ENCODE peak calls at places on chromosomes 4 and X, in ten cellular contexts. X is lower leg skin, H is fibroblast of the aortic adventitia, L is endodermal cell, I is fibroblast of pulmonary artery, Z is HFF-Myc, E is MM.1S, S is dorsolateral prefrontal cortex, J is brain microvascular endothelial cell, O is left lung. Q is an unnamed sample.

GRCh38 chr4:19982556-19982955 is 269.1 kb upstream of the SLIT2 start:
- DNase-seq in X (no peak), I (peak), L (no peak), E (no peak), Z (peak), H (peak), S (no peak), J (peak), O (no peak), Q (peak)

GRCh38 chr4:6938237-6938636 is 28.6 kb downstream of the TBC1D14 start:
- DNase-seq in O (peak), E (no peak), H (no peak), L (no peak), X (peak), I (peak), J (no peak), S (no peak), Z (no peak), Q (peak)

GRCh38 chr4:3285558-3286334 is 7.1 kb upstream of the RGS12 start:
- DNase-seq in Z (no peak), S (no peak), L (no peak), H (peak), O (peak), I (no peak), E (no peak), J (no peak), X (peak), Q (peak)

GRCh38 chr4:6549445-6549844 is 25.5 kb upstream of the MAN2B2 start:
- DNase-seq in L (peak), S (no peak), Z (no peak), J (no peak), I (no peak), H (no peak), O (no peak), X (no peak), E (no peak), Q (no peak)

GRCh38 chr4:98293089-98293887 is 32.1 kb downstream of the RAP1GDS1 start:
- DNase-seq in I (peak), L (no peak), J (peak), X (no peak), S (peak), E (no peak), Z (no peak), H (peak), O (no peak), Q (no peak)

GRCh38 chr4:153432971-153433752 is 33.0 kb upstream of the TMEM131L start:
- DNase-seq in J (peak), X (peak), I (peak), E (peak), O (peak), S (no peak), H (peak), Z (no peak), L (peak), Q (peak)

GRCh38 chrX:12946406-12946805 is 28.5 kb upstream of the TMSB4X start:
- DNase-seq in J (no peak), Z (no peak), I (no peak), X (no peak), O (no peak), L (peak), H (no peak), S (no peak), E (no peak), Q (peak)

GRCh38 chrX:149948001-149948400 is 9.7 kb upstream of the EOLA2 start:
- DNase-seq in H (no peak), E (no peak), S (no peak), L (peak), I (no peak), Z (no peak), O (no peak), X (no peak), J (no peak), Q (no peak)

GRCh38 chr4:103046416-103047290 is 27.1 kb upstream of the SLC9B1 start:
- DNase-seq in Z (no peak), L (peak), J (peak), I (peak), X (no peak), E (peak), O (no peak), H (peak), S (no peak), Q (peak)

GRCh38 chrX:98480606-98481005 is 1596.9 kb downstream of the RPA4 start:
- DNase-seq in X (no peak), L (no peak), J (no peak), I (no peak), S (no peak), H (no peak), O (no peak), E (no peak), Z (no peak), Q (no peak)

GRCh38 chr4:15262396-15262795 is 165.4 kb upstream of the C1QTNF7 start:
- DNase-seq in O (no peak), S (no peak), Z (no peak), I (no peak), H (no peak), X (no peak), E (no peak), L (no peak), J (peak), Q (no peak)

GRCh38 chr4:78293841-78294301 is 236.7 kb downstream of the FRAS1 start:
- DNase-seq in H (peak), L (no peak), E (no peak), X (no peak), S (no peak), J (peak), I (peak), Z (peak), O (no peak), Q (peak)

GRCh38 chr4:5932021-5932553 is 39.2 kb upstream of the CRMP1 start:
- DNase-seq in J (no peak), I (no peak), Z (no peak), H (no peak), L (peak), S (no peak), E (no peak), X (peak), O (no peak), Q (no peak)

GRCh38 chr4:39574946-39575345 is 47.7 kb upstream of the UGDH start:
- DNase-seq in H (no peak), I (no peak), Z (no peak), L (no peak), E (no peak), X (no peak), S (no peak), J (no peak), O (no peak), Q (no peak)

GRCh38 chr4:75781328-75781727 is 57.0 kb downstream of the USO1 start:
- DNase-seq in H (no peak), O (no peak), J (no peak), Z (no peak), X (no peak), E (no peak), I (no peak), L (no peak), S (no peak), Q (peak)

GRCh38 chr4:14345356-14345775 is 656.9 kb upstream of the CPEB2 start:
- DNase-seq in L (no peak), Z (no peak), X (no peak), J (peak), O (no peak), H (peak), S (no peak), I (peak), E (peak), Q (peak)

GRCh38 chrX:10620121-10620699 is at the start of gene MID1:
- DNase-seq in S (peak), I (peak), L (peak), E (peak), J (peak), X (peak), O (peak), Z (no peak), H (peak), Q (peak)

GRCh38 chr4:134935320-134935719 is 733.7 kb upstream of the PABPC4L start:
- DNase-seq in I (peak), H (no peak), X (no peak), S (no peak), J (peak), Z (no peak), O (no peak), E (peak), L (peak), Q (no peak)

GRCh38 chrX:1444896-1445480 is 7.7 kb downstream of the ASMTL start:
- DNase-seq in I (no peak), H (no peak), E (no peak), X (peak), S (no peak), Z (no peak), L (peak), J (no peak), O (peak), Q (no peak)

GRCh38 chrX:66632986-66633385 is 5.9 kb downstream of the EDA2R start:
- DNase-seq in H (peak), S (no peak), Z (no peak), L (no peak), I (peak), E (no peak), J (no peak), X (no peak), O (no peak), Q (peak)

GRCh38 chr4:102047616-102048015 is 257.1 kb downstream of the BANK1 start:
- DNase-seq in I (no peak), Z (no peak), E (no peak), H (no peak), X (no peak), J (no peak), L (no peak), O (no peak), S (no peak), Q (no peak)

GRCh38 chr4:63122955-63123354 is 1286.3 kb downstream of the TECRL start:
- DNase-seq in H (no peak), Z (no peak), E (no peak), X (no peak), I (no peak), S (no peak), L (no peak), J (no peak), O (no peak), Q (no peak)

GRCh38 chrX:107429090-107429489 is 20.4 kb upstream of the FRMPD3 start:
- DNase-seq in J (no peak), E (peak), O (no peak), I (peak), S (no peak), Z (no peak), L (peak), X (no peak), H (peak), Q (peak)
- TF ChIP-seq CTCF in J (peak), E (peak), O (peak), I (peak), S (peak), Z (peak), L (peak), X (no peak), H (peak), Q (peak)

DNA sequence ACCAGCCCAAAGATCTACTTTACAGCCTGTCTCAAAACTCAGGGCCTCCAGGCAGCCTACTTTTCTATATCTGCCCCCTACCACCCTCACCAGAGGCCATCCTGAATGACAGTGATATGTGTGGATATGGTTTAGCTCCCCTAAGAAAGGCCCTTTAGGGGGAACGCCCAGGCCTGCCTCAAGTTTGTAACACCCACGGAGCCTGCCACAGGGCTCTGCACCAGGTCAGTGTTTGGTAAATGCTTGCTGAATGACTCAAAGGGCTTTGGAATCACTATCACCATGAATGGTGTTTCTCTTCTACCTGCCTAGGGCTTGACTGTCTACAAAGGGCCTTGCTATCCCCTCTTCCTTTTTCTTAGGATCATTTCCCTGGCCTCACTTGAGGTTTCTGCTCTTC is 11.3 kb upstream of the LONRF3 start:
- DNase-seq in X (no peak), Z (no peak), L (no peak), H (no peak), S (no peak), E (no peak), O (no peak), J (no peak), I (no peak), Q (no peak)
- H3K4me3 ChIP-seq in X (no peak), Z (no peak), L (no peak), H (no peak), S (no peak), E (no peak), O (no peak), J (no peak), I (no peak), Q (no peak)

GRCh38 chrX:63275127-63275526 is 76.0 kb downstream of the SPIN4 start:
- DNase-seq in O (no peak), L (peak), Z (no peak), H (peak), S (no peak), J (peak), E (peak), X (no peak), I (peak), Q (peak)
- TF ChIP-seq CTCF in O (peak), L (peak), Z (peak), H (peak), S (peak), J (peak), E (peak), X (no peak), I (peak), Q (peak)

GRCh38 chr4:68110441-68110840 is 19.2 kb downstream of the TMPRSS11F start:
- DNase-seq in H (no peak), S (no peak), J (no peak), E (no peak), Z (no peak), O (no peak), X (no peak), I (no peak), L (no peak), Q (no peak)
- H3K4me3 ChIP-seq in H (no peak), S (no peak), J (no peak), E (no peak), Z (no peak), O (no peak), X (no peak), I (no peak), L (no peak), Q (no peak)

GRCh38 chr4:139015948-139016451 is 419 bp downstream of the NOCT start:
- DNase-seq in L (peak), S (peak), I (no peak), J (no peak), Z (no peak), H (peak), O (peak), X (no peak), E (peak), Q (peak)
- TF ChIP-seq CTCF in L (no peak), S (no peak), I (no peak), J (no peak), Z (no peak), H (no peak), O (no peak), X (no peak), E (no peak), Q (no peak)

GRCh38 chrX:51896626-51897025 is 3.2 kb downstream of the MAGED1 start:
- DNase-seq in L (no peak), O (no peak), J (no peak), I (no peak), E (no peak), X (no peak), S (no peak), Z (no peak), H (no peak), Q (no peak)
- H3K4me3 ChIP-seq in L (peak), O (no peak), J (peak), I (peak), E (no peak), X (no peak), S (no peak), Z (no peak), H (peak), Q (peak)

Q was measured in AG10803.